ENCODE peak calls at places on chromosome 5, in seven cellular contexts. O is fibroblast of mammary gland; E is BJ; Q is lower leg skin; C is SJSA1; V is CD8-positive, alpha-beta T cell; U is fibroblast of lung. W is an unnamed sample.

GRCh38 chr5:103674739-103675138 is 112.2 kb upstream of the NUDT12 start:
- DNase-seq in E (no peak), V (no peak), C (no peak), Q (no peak), O (peak; percentile 31), U (peak; percentile 69), W (peak; percentile 19)

GRCh38 chr5:7683753-7684152 is 167.2 kb downstream of the CFAP90 start:
- DNase-seq in Q (no peak), C (no peak), O (no peak), V (no peak), U (no peak), E (no peak), W (no peak)

GRCh38 chr5:90221947-90222346 is 187.6 kb downstream of the CETN3 start:
- DNase-seq in Q (no peak), O (peak; percentile 10), U (peak; percentile 78), E (no peak), V (no peak), C (no peak), W (no peak)

GRCh38 chr5:52743970-52744369 is 43.7 kb upstream of the ITGA1 start:
- DNase-seq in Q (no peak), E (peak; percentile 16), U (peak; percentile 74), O (peak; percentile 47), V (peak; percentile 59), C (no peak), W (peak; percentile 37)

GRCh38 chr5:135189024-135189423 is 155.0 kb upstream of the PITX1 start:
- DNase-seq in Q (no peak), C (no peak), V (no peak), E (no peak), U (no peak), O (no peak), W (no peak)

GRCh38 chr5:146877178-146877681 is 1.3 kb downstream of the PPP2R2B start:
- DNase-seq in O (no peak), E (no peak), Q (no peak), U (peak; percentile 26), V (no peak), C (no peak), W (no peak)

GRCh38 chr5:137602721-137603273 is 103.7 kb upstream of the SPOCK1 start:
- DNase-seq in V (no peak), Q (peak; percentile 46), U (no peak), E (no peak), C (peak; percentile 35), O (no peak), W (no peak)

GRCh38 chr5:112109331-112109993 is 309.6 kb downstream of the EPB41L4A start:
- DNase-seq in U (peak; percentile 81), C (no peak), E (peak; percentile 63), O (peak; percentile 94), Q (no peak), V (no peak), W (peak; percentile 85)

GRCh38 chr5:125233944-125234343 is 487.5 kb upstream of the ZNF608 start:
- DNase-seq in V (no peak), C (no peak), Q (no peak), U (no peak), O (no peak), E (no peak), W (no peak)

GRCh38 chr5:15446552-15446951 is 53.4 kb upstream of the FBXL7 start:
- DNase-seq in E (peak; percentile 28), C (no peak), U (peak; percentile 72), Q (no peak), V (no peak), O (peak; percentile 5), W (no peak)

GRCh38 chr5:134267366-134268018 is 41.6 kb upstream of the PPP2CA start:
- DNase-seq in U (peak; percentile 40), C (no peak), V (no peak), Q (peak; percentile 31), O (peak; percentile 57), E (no peak), W (peak; percentile 7)

GRCh38 chr5:121315786-121316185 is 535.9 kb upstream of the FTMT start:
- DNase-seq in Q (no peak), V (no peak), C (no peak), E (no peak), U (no peak), O (no peak), W (no peak)

GRCh38 chr5:131019601-131020315 is 145.3 kb downstream of the HINT1 start:
- DNase-seq in U (no peak), V (no peak), O (no peak), C (no peak), E (no peak), Q (no peak), W (no peak)

GRCh38 chr5:34833090-34833489 is 5.9 kb upstream of the TTC23L start:
- DNase-seq in O (no peak), C (no peak), U (no peak), E (no peak), V (no peak), Q (no peak), W (no peak)

GRCh38 chr5:52943285-52943684 is 45.9 kb upstream of the ITGA2 start:
- DNase-seq in V (no peak), E (no peak), U (no peak), O (peak; percentile 28), C (no peak), Q (no peak), W (no peak)

GRCh38 chr5:162282191-162282590 is 214.6 kb downstream of the GABRG2 start:
- DNase-seq in U (no peak), V (no peak), Q (no peak), O (no peak), C (no peak), E (no peak), W (no peak)

GRCh38 chr5:77282337-77283027 is 72.0 kb downstream of the PDE8B start:
- DNase-seq in Q (no peak), O (peak; percentile 60), V (no peak), E (peak; percentile 58), C (no peak), U (peak; percentile 50), W (peak; percentile 17)

GRCh38 chr5:27494845-27495244 is 456.5 kb upstream of the CDH9 start:
- DNase-seq in O (peak; percentile 45), C (no peak), U (peak; percentile 38), E (no peak), V (no peak), Q (no peak), W (peak; percentile 11)

GRCh38 chr5:141805874-141806273 is 72.3 kb downstream of the PCDH1 start:
- DNase-seq in E (no peak), Q (no peak), C (no peak), V (no peak), O (no peak), U (no peak), W (no peak)

DNA sequence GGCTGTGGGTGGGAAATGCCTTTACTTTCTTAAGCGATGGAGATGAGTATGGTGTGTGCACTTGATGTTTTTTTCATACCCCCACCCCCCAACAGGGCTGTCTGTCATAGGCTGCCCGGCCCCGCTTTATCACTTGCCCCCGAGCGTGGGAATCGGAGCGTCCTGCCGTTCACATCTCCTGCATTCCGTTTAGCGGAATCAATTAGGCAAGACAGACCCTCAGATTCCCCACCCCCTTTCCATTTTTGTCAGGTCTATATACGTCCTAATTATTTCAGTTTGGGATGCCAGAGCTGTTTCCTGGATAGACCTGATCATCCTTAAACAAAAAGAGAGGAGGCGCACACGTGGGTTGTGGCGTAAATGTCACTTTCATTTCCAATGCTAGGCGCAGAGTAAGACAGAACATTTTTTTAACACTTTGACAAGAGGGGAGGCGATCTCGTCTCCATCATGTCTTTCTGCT is 217.2 kb downstream of the MEF2C start:
- DNase-seq in V (no peak), Q (no peak), O (no peak), E (no peak), C (no peak), U (peak; percentile 77), W (no peak)
- H3K4me3 ChIP-seq in V (no peak overlapping the region), Q (no peak overlapping the region), O (no peak overlapping the region), E (no peak overlapping the region), C (no peak overlapping the region), U (no peak overlapping the region), W (no peak overlapping the region)

DNA sequence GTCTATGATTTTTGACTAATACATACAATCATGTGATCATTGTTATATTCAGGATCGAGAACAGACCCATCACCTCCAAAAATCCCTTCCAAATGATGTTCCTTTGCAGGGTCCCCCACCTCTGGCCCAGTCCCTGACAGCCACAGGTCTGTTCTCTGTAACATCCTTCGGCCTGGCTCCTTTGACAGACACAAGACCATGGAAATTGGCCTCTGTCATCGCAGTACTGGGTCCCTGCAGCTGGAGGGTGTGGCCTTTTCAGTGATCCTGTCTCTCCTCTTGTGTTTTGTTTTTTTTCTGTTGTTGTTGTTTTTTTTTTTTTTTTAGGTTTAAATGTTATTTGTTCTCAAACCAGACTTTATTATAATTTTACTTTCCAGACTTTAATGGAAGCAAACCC is 27.4 kb upstream of the ANKRD33B start:
- DNase-seq in C (no peak), O (no peak), U (no peak), V (no peak), E (no peak), Q (no peak), W (no peak)
- H3K4me3 ChIP-seq in C (no peak overlapping the region), O (no peak overlapping the region), U (no peak overlapping the region), V (no peak overlapping the region), E (no peak overlapping the region), Q (no peak overlapping the region), W (no peak overlapping the region)

DNA sequence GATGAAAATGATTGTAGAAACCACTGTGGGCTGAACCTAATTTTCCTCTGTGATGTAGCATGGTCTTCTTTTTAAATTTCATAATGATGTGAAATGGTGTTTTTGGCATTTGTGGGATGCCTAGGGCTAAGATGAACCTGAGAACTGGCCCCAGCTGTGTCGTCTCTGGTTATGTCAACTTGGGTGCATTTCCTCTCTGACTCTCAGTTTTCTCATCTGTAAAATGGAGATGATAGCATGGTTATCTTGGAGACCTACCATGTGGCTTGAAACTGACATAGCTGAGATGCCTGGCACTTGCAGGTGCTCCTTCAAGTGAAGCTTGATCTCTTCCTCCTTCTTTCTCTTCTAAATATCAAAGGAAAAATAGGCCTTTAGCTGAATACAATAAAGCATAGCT is 77.8 kb downstream of the BOD1 start:
- DNase-seq in Q (no peak), E (no peak), V (no peak), C (no peak), O (no peak), U (no peak), W (no peak)
- H3K4me3 ChIP-seq in Q (no peak overlapping the region), E (no peak overlapping the region), V (no peak overlapping the region), C (no peak overlapping the region), O (no peak overlapping the region), U (no peak overlapping the region), W (no peak overlapping the region)

GRCh38 chr5:13692172-13692571 is 252.3 kb downstream of the DNAH5 start:
- DNase-seq in O (no peak), C (no peak), V (no peak), Q (no peak), E (no peak), U (no peak), W (no peak)

GRCh38 chr5:13698882-13699281 is 245.6 kb downstream of the DNAH5 start:
- DNase-seq in O (no peak), E (no peak), U (no peak), Q (no peak), V (no peak), C (no peak), W (no peak)

DNA sequence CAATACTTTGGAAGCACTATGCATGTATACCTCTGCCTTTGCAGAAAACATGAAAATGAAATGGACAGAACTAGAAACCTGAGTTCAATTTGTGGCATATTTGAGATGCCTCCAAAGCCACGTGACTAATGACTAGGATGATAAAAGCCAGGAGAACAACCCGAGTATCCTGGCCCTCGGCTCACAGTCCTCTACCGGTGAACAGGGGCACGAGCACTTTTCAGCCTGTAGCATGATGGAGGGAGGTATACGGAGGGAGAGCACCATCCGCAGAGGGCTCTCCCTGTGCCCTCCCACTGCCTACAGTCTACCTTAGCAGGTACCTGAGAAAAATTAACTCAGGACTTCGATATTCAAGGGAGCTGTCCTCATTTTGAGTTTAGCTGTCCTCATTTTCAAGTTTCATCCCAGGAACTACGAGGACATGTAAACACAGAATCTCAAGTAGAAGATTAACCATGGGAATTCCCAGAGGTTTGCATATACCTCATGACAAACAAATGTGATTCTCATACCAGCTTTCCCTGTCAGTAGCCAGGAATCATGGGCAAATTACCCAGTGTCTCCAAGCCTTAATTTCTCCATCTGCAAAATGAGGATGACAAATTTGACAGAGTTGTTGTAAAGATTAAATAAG is 249.3 kb downstream of the DNAH5 start:
- DNase-seq in U (no peak), Q (no peak), C (no peak), V (no peak), E (no peak), O (no peak), W (no peak)
- H3K4me3 ChIP-seq in U (no peak overlapping the region), Q (no peak overlapping the region), C (no peak overlapping the region), V (no peak overlapping the region), E (no peak overlapping the region), O (no peak overlapping the region), W (no peak overlapping the region)